ENCODE peak calls at places on chromosome 5, in seven cellular contexts. One of them, this sample, is unnamed.

GRCh38 chr5:29469581-29469980 is 1723.9 kb upstream of the CDH6 start:
- DNase-seq in neural crest cell: no peak
- DNase-seq in stimulated activated CD4-positive, alpha-beta T cell treated with anti-CD3 and anti-CD28 coated beads, TNF-alpha, amount 100 ng/mL, for 4 hours: no peak
- DNase-seq in IMR-90: no peak
- DNase-seq in NCI-H1092 treated with DMSO at 0.1 percent for 48 hours: no peak
- DNase-seq in SHP77 treated with DMSO at 0.1 percent for 48 hours: no peak
- DNase-seq in D341Med: no peak
- DNase-seq in this sample: no peak

GRCh38 chr5:166883016-166883415 is 1408.4 kb upstream of the WWC1 start:
- DNase-seq in neural crest cell: no peak
- DNase-seq in stimulated activated CD4-positive, alpha-beta T cell treated with anti-CD3 and anti-CD28 coated beads, TNF-alpha, amount 100 ng/mL, for 4 hours: no peak
- DNase-seq in IMR-90: no peak
- DNase-seq in NCI-H1092 treated with DMSO at 0.1 percent for 48 hours: no peak
- DNase-seq in SHP77 treated with DMSO at 0.1 percent for 48 hours: no peak
- DNase-seq in D341Med: no peak
- DNase-seq in this sample: no peak

GRCh38 chr5:142998316-142998862 is 228.2 kb downstream of the ARHGAP26 start:
- DNase-seq in neural crest cell: no peak
- DNase-seq in stimulated activated CD4-positive, alpha-beta T cell treated with anti-CD3 and anti-CD28 coated beads, TNF-alpha, amount 100 ng/mL, for 4 hours: no peak
- DNase-seq in IMR-90: no peak
- DNase-seq in NCI-H1092 treated with DMSO at 0.1 percent for 48 hours: no peak
- DNase-seq in SHP77 treated with DMSO at 0.1 percent for 48 hours: no peak
- DNase-seq in D341Med: no peak
- DNase-seq in this sample: no peak

GRCh38 chr5:59999056-59999455 is 105.5 kb upstream of the PDE4D start:
- DNase-seq in neural crest cell: no peak
- DNase-seq in stimulated activated CD4-positive, alpha-beta T cell treated with anti-CD3 and anti-CD28 coated beads, TNF-alpha, amount 100 ng/mL, for 4 hours: no peak
- DNase-seq in IMR-90: no peak
- DNase-seq in NCI-H1092 treated with DMSO at 0.1 percent for 48 hours: no peak
- DNase-seq in SHP77 treated with DMSO at 0.1 percent for 48 hours: no peak
- DNase-seq in D341Med: no peak
- DNase-seq in this sample: no peak

GRCh38 chr5:6302684-6303083 is 75.7 kb downstream of the MED10 start:
- DNase-seq in neural crest cell: no peak
- DNase-seq in stimulated activated CD4-positive, alpha-beta T cell treated with anti-CD3 and anti-CD28 coated beads, TNF-alpha, amount 100 ng/mL, for 4 hours: no peak
- DNase-seq in IMR-90: no peak
- DNase-seq in NCI-H1092 treated with DMSO at 0.1 percent for 48 hours: no peak
- DNase-seq in SHP77 treated with DMSO at 0.1 percent for 48 hours: no peak
- DNase-seq in D341Med: no peak
- DNase-seq in this sample: no peak

GRCh38 chr5:150655221-150655620 is 5.8 kb upstream of the MYOZ3 start:
- DNase-seq in neural crest cell: no peak
- DNase-seq in stimulated activated CD4-positive, alpha-beta T cell treated with anti-CD3 and anti-CD28 coated beads, TNF-alpha, amount 100 ng/mL, for 4 hours: no peak
- DNase-seq in IMR-90: no peak
- DNase-seq in NCI-H1092 treated with DMSO at 0.1 percent for 48 hours: no peak
- DNase-seq in SHP77 treated with DMSO at 0.1 percent for 48 hours: no peak
- DNase-seq in D341Med: no peak
- DNase-seq in this sample: no peak

GRCh38 chr5:62307364-62307689 is 1.3 kb downstream of the KIF2A start:
- DNase-seq in neural crest cell: no peak
- DNase-seq in stimulated activated CD4-positive, alpha-beta T cell treated with anti-CD3 and anti-CD28 coated beads, TNF-alpha, amount 100 ng/mL, for 4 hours: no peak
- DNase-seq in IMR-90: no peak
- DNase-seq in NCI-H1092 treated with DMSO at 0.1 percent for 48 hours: no peak
- DNase-seq in SHP77 treated with DMSO at 0.1 percent for 48 hours: no peak
- DNase-seq in D341Med: no peak
- DNase-seq in this sample: no peak

GRCh38 chr5:140239939-140240700 is 62.8 kb downstream of the PFDN1 start:
- DNase-seq in neural crest cell: peak; percentile 62
- DNase-seq in stimulated activated CD4-positive, alpha-beta T cell treated with anti-CD3 and anti-CD28 coated beads, TNF-alpha, amount 100 ng/mL, for 4 hours: peak; percentile 46
- DNase-seq in IMR-90: peak; percentile 66
- DNase-seq in NCI-H1092 treated with DMSO at 0.1 percent for 48 hours: peak; percentile 28
- DNase-seq in SHP77 treated with DMSO at 0.1 percent for 48 hours: peak; percentile 14
- DNase-seq in D341Med: peak; percentile 80
- DNase-seq in this sample: peak; percentile 90

GRCh38 chr5:175344331-175345200 is 99.4 kb downstream of the DRD1 start:
- DNase-seq in neural crest cell: no peak
- DNase-seq in stimulated activated CD4-positive, alpha-beta T cell treated with anti-CD3 and anti-CD28 coated beads, TNF-alpha, amount 100 ng/mL, for 4 hours: no peak
- DNase-seq in IMR-90: peak; percentile 50
- DNase-seq in NCI-H1092 treated with DMSO at 0.1 percent for 48 hours: no peak
- DNase-seq in SHP77 treated with DMSO at 0.1 percent for 48 hours: no peak
- DNase-seq in D341Med: no peak
- DNase-seq in this sample: no peak

GRCh38 chr5:42807722-42808447 is 3.8 kb downstream of the SELENOP start:
- DNase-seq in neural crest cell: no peak
- DNase-seq in stimulated activated CD4-positive, alpha-beta T cell treated with anti-CD3 and anti-CD28 coated beads, TNF-alpha, amount 100 ng/mL, for 4 hours: no peak
- DNase-seq in IMR-90: peak; percentile 4
- DNase-seq in NCI-H1092 treated with DMSO at 0.1 percent for 48 hours: no peak
- DNase-seq in SHP77 treated with DMSO at 0.1 percent for 48 hours: no peak
- DNase-seq in D341Med: no peak
- DNase-seq in this sample: no peak

GRCh38 chr5:162068412-162068811 is 839 bp downstream of the GABRG2 start:
- DNase-seq in neural crest cell: peak; percentile 68
- DNase-seq in stimulated activated CD4-positive, alpha-beta T cell treated with anti-CD3 and anti-CD28 coated beads, TNF-alpha, amount 100 ng/mL, for 4 hours: no peak
- DNase-seq in IMR-90: no peak
- DNase-seq in NCI-H1092 treated with DMSO at 0.1 percent for 48 hours: no peak
- DNase-seq in SHP77 treated with DMSO at 0.1 percent for 48 hours: peak; percentile 32
- DNase-seq in D341Med: peak; percentile 12
- DNase-seq in this sample: no peak

GRCh38 chr5:68344447-68345111 is 129.0 kb downstream of the PIK3R1 start:
- DNase-seq in neural crest cell: no peak
- DNase-seq in stimulated activated CD4-positive, alpha-beta T cell treated with anti-CD3 and anti-CD28 coated beads, TNF-alpha, amount 100 ng/mL, for 4 hours: no peak
- DNase-seq in IMR-90: peak; percentile 50
- DNase-seq in NCI-H1092 treated with DMSO at 0.1 percent for 48 hours: no peak
- DNase-seq in SHP77 treated with DMSO at 0.1 percent for 48 hours: no peak
- DNase-seq in D341Med: no peak
- DNase-seq in this sample: no peak

GRCh38 chr5:91591076-91591475 is 208.0 kb upstream of the ARRDC3 start:
- DNase-seq in neural crest cell: no peak
- DNase-seq in stimulated activated CD4-positive, alpha-beta T cell treated with anti-CD3 and anti-CD28 coated beads, TNF-alpha, amount 100 ng/mL, for 4 hours: no peak
- DNase-seq in IMR-90: no peak
- DNase-seq in NCI-H1092 treated with DMSO at 0.1 percent for 48 hours: no peak
- DNase-seq in SHP77 treated with DMSO at 0.1 percent for 48 hours: no peak
- DNase-seq in D341Med: no peak
- DNase-seq in this sample: no peak

GRCh38 chr5:125720745-125721144 is 702.5 kb upstream of the GRAMD2B start:
- DNase-seq in neural crest cell: no peak
- DNase-seq in stimulated activated CD4-positive, alpha-beta T cell treated with anti-CD3 and anti-CD28 coated beads, TNF-alpha, amount 100 ng/mL, for 4 hours: no peak
- DNase-seq in IMR-90: no peak
- DNase-seq in NCI-H1092 treated with DMSO at 0.1 percent for 48 hours: no peak
- DNase-seq in SHP77 treated with DMSO at 0.1 percent for 48 hours: no peak
- DNase-seq in D341Med: no peak
- DNase-seq in this sample: no peak

GRCh38 chr5:12757035-12757434 is 852.8 kb upstream of the CTNND2 start:
- DNase-seq in neural crest cell: no peak
- DNase-seq in stimulated activated CD4-positive, alpha-beta T cell treated with anti-CD3 and anti-CD28 coated beads, TNF-alpha, amount 100 ng/mL, for 4 hours: no peak
- DNase-seq in IMR-90: no peak
- DNase-seq in NCI-H1092 treated with DMSO at 0.1 percent for 48 hours: no peak
- DNase-seq in SHP77 treated with DMSO at 0.1 percent for 48 hours: no peak
- DNase-seq in D341Med: no peak
- DNase-seq in this sample: no peak

GRCh38 chr5:15522141-15522540 is 22.2 kb downstream of the FBXL7 start:
- DNase-seq in neural crest cell: no peak
- DNase-seq in stimulated activated CD4-positive, alpha-beta T cell treated with anti-CD3 and anti-CD28 coated beads, TNF-alpha, amount 100 ng/mL, for 4 hours: no peak
- DNase-seq in IMR-90: no peak
- DNase-seq in NCI-H1092 treated with DMSO at 0.1 percent for 48 hours: no peak
- DNase-seq in SHP77 treated with DMSO at 0.1 percent for 48 hours: peak; percentile 44
- DNase-seq in D341Med: no peak
- DNase-seq in this sample: no peak

GRCh38 chr5:111530298-111530740 is 18.0 kb upstream of the STARD4 start:
- DNase-seq in neural crest cell: no peak
- DNase-seq in stimulated activated CD4-positive, alpha-beta T cell treated with anti-CD3 and anti-CD28 coated beads, TNF-alpha, amount 100 ng/mL, for 4 hours: peak; percentile 36
- DNase-seq in IMR-90: peak; percentile 41
- DNase-seq in NCI-H1092 treated with DMSO at 0.1 percent for 48 hours: no peak
- DNase-seq in SHP77 treated with DMSO at 0.1 percent for 48 hours: no peak
- DNase-seq in D341Med: no peak
- DNase-seq in this sample: peak; percentile 92

GRCh38 chr5:78644741-78645300 is 3.8 kb downstream of the LHFPL2 start:
- DNase-seq in neural crest cell: no peak
- DNase-seq in stimulated activated CD4-positive, alpha-beta T cell treated with anti-CD3 and anti-CD28 coated beads, TNF-alpha, amount 100 ng/mL, for 4 hours: no peak
- DNase-seq in IMR-90: peak; percentile 53
- DNase-seq in NCI-H1092 treated with DMSO at 0.1 percent for 48 hours: no peak
- DNase-seq in SHP77 treated with DMSO at 0.1 percent for 48 hours: no peak
- DNase-seq in D341Med: no peak
- DNase-seq in this sample: no peak

GRCh38 chr5:38888023-38888422 is 42.2 kb downstream of the OSMR start:
- DNase-seq in neural crest cell: no peak
- DNase-seq in stimulated activated CD4-positive, alpha-beta T cell treated with anti-CD3 and anti-CD28 coated beads, TNF-alpha, amount 100 ng/mL, for 4 hours: no peak
- DNase-seq in IMR-90: no peak
- DNase-seq in NCI-H1092 treated with DMSO at 0.1 percent for 48 hours: no peak
- DNase-seq in SHP77 treated with DMSO at 0.1 percent for 48 hours: no peak
- DNase-seq in D341Med: no peak
- DNase-seq in this sample: no peak

GRCh38 chr5:36305571-36306326 is 4.0 kb upstream of the RANBP3L start:
- DNase-seq in neural crest cell: peak; percentile 22
- DNase-seq in stimulated activated CD4-positive, alpha-beta T cell treated with anti-CD3 and anti-CD28 coated beads, TNF-alpha, amount 100 ng/mL, for 4 hours: no peak
- DNase-seq in IMR-90: peak; percentile 38
- DNase-seq in NCI-H1092 treated with DMSO at 0.1 percent for 48 hours: peak; percentile 60
- DNase-seq in SHP77 treated with DMSO at 0.1 percent for 48 hours: peak; percentile 99
- DNase-seq in D341Med: peak; percentile 64
- DNase-seq in this sample: no peak